ENCODE peak calls at places on chromosomes 16 and 17, in ten cellular contexts. P is aorta, R is LHCN-M2, U is RWPE1, O is Caki2, N is iPS DF 19.7, J is astrocyte of the spinal cord, S is kidney epithelial cell, G is cerebellar nuclear complex, T is A172. H is an unnamed sample.

GRCh38 chr17:59804910-59805381 is 87.8 kb downstream of the TUBD1 start:
- DNase-seq in O (no peak), U (no peak), R (peak), S (no peak), P (no peak), N (no peak), G (no peak), T (peak), J (no peak), H (no peak)

GRCh38 chr16:55821210-55821609 is 11.7 kb downstream of the CES1 start:
- DNase-seq in S (no peak), P (no peak), O (no peak), U (no peak), T (no peak), G (no peak), J (no peak), N (no peak), R (no peak), H (no peak)

GRCh38 chr17:56173958-56174357 is 20.7 kb downstream of the ANKFN1 start:
- DNase-seq in R (peak), J (no peak), N (no peak), T (no peak), G (no peak), O (no peak), P (no peak), U (no peak), S (no peak), H (no peak)

GRCh38 chr16:1674751-1675664 is 3.1 kb upstream of the JPT2 start:
- DNase-seq in J (peak), T (peak), P (no peak), U (peak), O (no peak), G (no peak), S (no peak), R (peak), N (no peak), H (no peak)

GRCh38 chr17:10589553-10590145 is 40.2 kb upstream of the MYH2 start:
- DNase-seq in T (no peak), O (no peak), G (no peak), P (no peak), J (no peak), U (no peak), N (no peak), R (no peak), S (no peak), H (no peak)

GRCh38 chr17:65013613-65014391 is 42.7 kb downstream of the GNA13 start:
- DNase-seq in S (peak), R (peak), G (no peak), U (peak), J (peak), T (peak), O (no peak), N (no peak), P (no peak), H (no peak)

GRCh38 chr16:54397838-54398237 is 111.3 kb upstream of the IRX3 start:
- DNase-seq in S (no peak), U (no peak), N (no peak), O (no peak), P (no peak), G (no peak), T (no peak), R (no peak), J (no peak), H (no peak)

GRCh38 chr17:17186051-17186450 is 20.1 kb downstream of the PLD6 start:
- DNase-seq in P (no peak), U (peak), T (no peak), G (no peak), O (no peak), R (no peak), J (no peak), N (no peak), S (no peak), H (no peak)

GRCh38 chr17:68131456-68131855 is 95.9 kb downstream of the KPNA2 start:
- DNase-seq in G (no peak), T (no peak), R (no peak), J (no peak), N (no peak), U (no peak), S (no peak), P (no peak), O (no peak), H (no peak)

GRCh38 chr17:21039839-21040575 is 2.8 kb downstream of the USP22 start:
- DNase-seq in N (no peak), U (peak), R (peak), J (peak), G (no peak), P (no peak), O (peak), S (no peak), T (peak), H (no peak)

GRCh38 chr16:177394-177822 is 928 bp downstream of the HBA1 start:
- DNase-seq in N (no peak), J (no peak), R (no peak), S (no peak), T (no peak), U (no peak), G (no peak), O (no peak), P (no peak), H (no peak)

GRCh38 chr16:67166035-67166882 is 1.7 kb downstream of the HSF4 start:
- DNase-seq in R (no peak), T (no peak), J (no peak), P (no peak), S (no peak), G (no peak), O (no peak), U (no peak), N (no peak), H (no peak)

GRCh38 chr16:27383511-27384243 is 18.3 kb upstream of the IL21R start:
- DNase-seq in R (no peak), T (no peak), P (peak), S (no peak), G (no peak), J (no peak), U (no peak), O (no peak), N (no peak), H (no peak)

GRCh38 chr16:361872-362701 is 8.3 kb downstream of the MRPL28 start:
- DNase-seq in R (peak), T (peak), J (peak), U (peak), O (peak), S (no peak), N (no peak), P (peak), G (peak), H (peak)

GRCh38 chr16:19700319-19700781 is 17.7 kb downstream of the KNOP1 start:
- DNase-seq in J (peak), O (peak), R (no peak), N (no peak), P (no peak), T (peak), U (peak), G (no peak), S (peak), H (peak)

GRCh38 chr17:64178011-64178825 is 48.3 kb upstream of the ERN1 start:
- DNase-seq in G (no peak), T (no peak), P (no peak), O (no peak), U (no peak), N (no peak), J (no peak), S (no peak), R (peak), H (peak)

GRCh38 chr17:43755389-43755875 is 3.2 kb downstream of the SOST start:
- DNase-seq in U (no peak), R (no peak), P (no peak), S (no peak), T (no peak), N (no peak), O (no peak), G (no peak), J (no peak), H (no peak)

GRCh38 chr17:45228985-45229517 is 7.4 kb downstream of the FMNL1 start:
- DNase-seq in U (peak), J (peak), N (no peak), G (no peak), R (peak), S (no peak), O (no peak), T (peak), P (peak), H (peak)

GRCh38 chr16:23356941-23357340 is 54.8 kb downstream of the SCNN1B start:
- DNase-seq in S (no peak), T (no peak), O (no peak), J (no peak), P (no peak), N (no peak), R (no peak), U (no peak), G (no peak), H (no peak)

GRCh38 chr16:55495616-55496289 is 13.1 kb upstream of the LPCAT2 start:
- DNase-seq in J (peak), T (peak), G (no peak), P (no peak), O (no peak), N (no peak), U (peak), R (no peak), S (no peak), H (no peak)

GRCh38 chr17:81681672-81682071 is 1.9 kb downstream of the ARL16 start:
- DNase-seq in S (peak), R (no peak), J (no peak), T (peak), U (no peak), P (no peak), G (no peak), O (peak), N (no peak), H (no peak)

GRCh38 chr17:1785925-1786324 is 24.1 kb downstream of the SERPINF1 start:
- DNase-seq in G (no peak), S (no peak), U (no peak), N (no peak), R (no peak), O (no peak), J (no peak), T (no peak), P (peak), H (no peak)

GRCh38 chr16:58628845-58629680 is 563 bp downstream of the CNOT1 start:
- DNase-seq in N (no peak), R (no peak), J (peak), P (peak), G (no peak), S (no peak), O (peak), U (no peak), T (peak), H (peak)